ENCODE peak calls at places on chromosomes 4 and X, in four cellular contexts. L, R, N and Z are unnamed samples.
A peak's percentile ranks its signal among the peaks of the same experiment; 100 is the strongest.

GRCh38 chrX:66728818-66729271 is 90.0 kb upstream of the EDA2R start:
- DNase-seq in N (peak; percentile 8), R (peak; percentile 54), L (peak; percentile 23), Z (peak; percentile 75)

GRCh38 chr4:23959401-23960148 is 69.7 kb upstream of the PPARGC1A start:
- DNase-seq in N (no peak), R (peak; percentile 25), L (no peak), Z (no peak)

GRCh38 chr4:87543835-87544461 is 14.8 kb upstream of the SPARCL1 start:
- DNase-seq in N (no peak), L (no peak), R (peak; percentile 54), Z (peak; percentile 32)

GRCh38 chr4:56728512-56728911 is 47.4 kb upstream of the HOPX start:
- DNase-seq in L (no peak), R (peak; percentile 79), N (no peak), Z (peak; percentile 88)

GRCh38 chrX:54043696-54044125 is 562 bp downstream of the PHF8 start:
- DNase-seq in N (no peak), R (peak; percentile 7), L (peak; percentile 19), Z (peak; percentile 15)

GRCh38 chrX:138748480-138748879 is 37.0 kb upstream of the FGF13 start:
- DNase-seq in N (no peak), R (peak; percentile 12), L (no peak), Z (peak; percentile 2)

GRCh38 chr4:89661490-89661889 is 175.5 kb downstream of the SNCA start:
- DNase-seq in R (peak; percentile 91), L (no peak), N (no peak), Z (peak; percentile 62)

GRCh38 chr4:98546910-98547544 is 111.4 kb downstream of the TSPAN5 start:
- DNase-seq in N (no peak), L (no peak), R (no peak), Z (peak; percentile 18)

GRCh38 chrX:45601052-45601451 is 400.4 kb upstream of the DIPK2B start:
- DNase-seq in R (no peak), N (no peak), L (no peak), Z (no peak)

GRCh38 chrX:141641138-141641537 is 51.6 kb downstream of the SPANXA2 start:
- DNase-seq in R (no peak), N (no peak), L (no peak), Z (no peak)

GRCh38 chr4:4984186-4984585 is 35.1 kb downstream of the CYTL1 start:
- DNase-seq in L (no peak), N (no peak), R (no peak), Z (no peak)

GRCh38 chr4:107825072-107825789 is 499 bp downstream of the SGMS2 start:
- DNase-seq in R (peak; percentile 57), N (no peak), L (no peak), Z (peak; percentile 33)

GRCh38 chr4:82811838-82812672 is 13.5 kb upstream of the SCD5 start:
- DNase-seq in L (no peak), N (no peak), R (no peak), Z (no peak)

GRCh38 chr4:182449186-182449880 is 206.1 kb downstream of the TENM3 start:
- DNase-seq in L (no peak), N (no peak), R (peak; percentile 7), Z (peak; percentile 18)

GRCh38 chrX:11421816-11422528 is 128.8 kb downstream of the AMELX start:
- DNase-seq in N (no peak), L (no peak), R (no peak), Z (no peak)

GRCh38 chr4:123350191-123350544 is 46.4 kb upstream of the SPRY1 start:
- DNase-seq in N (no peak), R (peak; percentile 95), L (no peak), Z (no peak)

GRCh38 chr4:32037391-32037790 is 1317.2 kb downstream of the PCDH7 start:
- DNase-seq in R (no peak), N (no peak), L (no peak), Z (no peak)

GRCh38 chr4:150250998-150251651 is 172.9 kb downstream of the DCLK2 start:
- DNase-seq in N (no peak), L (no peak), R (no peak), Z (no peak)

GRCh38 chr4:11424000-11424399 is 4.7 kb downstream of the HS3ST1 start:
- DNase-seq in L (peak; percentile 10), R (peak; percentile 74), N (no peak), Z (no peak)